ENCODE peak calls at places on chromosomes 12 and 14, in eight cellular contexts. K, L, V, U, T, Z, B and P are unnamed samples.

GRCh38 chr14:69152181-69152943 is 557 bp downstream of the DCAF5 start:
- DNase-seq in B (no peak), U (peak), V (peak), L (no peak), K (no peak), Z (peak), T (no peak), P (peak)

GRCh38 chr12:56338643-56339422 is at the start of gene IL23A:
- DNase-seq in K (no peak), U (peak), L (peak), Z (peak), V (no peak), B (no peak), T (no peak), P (peak)

GRCh38 chr12:74334770-74335169 is 202.9 kb upstream of the ATXN7L3B start:
- DNase-seq in T (no peak), B (no peak), K (no peak), U (peak), L (peak), Z (no peak), V (peak), P (peak)

GRCh38 chr14:96754162-96754844 is 42.9 kb upstream of the VRK1 start:
- DNase-seq in K (no peak), V (no peak), U (no peak), Z (no peak), B (no peak), L (peak), T (no peak), P (no peak)

GRCh38 chr12:60173213-60174170 is 577.7 kb downstream of the SLC16A7 start:
- DNase-seq in T (no peak), U (no peak), K (no peak), B (no peak), Z (no peak), L (no peak), V (no peak), P (no peak)

GRCh38 chr12:13343380-13343779 is 146.9 kb downstream of the EMP1 start:
- DNase-seq in U (no peak), Z (no peak), B (no peak), T (no peak), K (no peak), V (no peak), L (peak), P (peak)

GRCh38 chr14:94028450-94028826 is 2.3 kb downstream of the OTUB2 start:
- DNase-seq in B (no peak), Z (no peak), K (no peak), U (peak), L (peak), T (peak), V (no peak), P (peak)

GRCh38 chr14:21846227-21846885 is 172.7 kb upstream of the OR4E1 start:
- DNase-seq in T (no peak), L (no peak), V (no peak), Z (no peak), B (no peak), U (no peak), K (no peak), P (peak)

GRCh38 chr12:790608-791007 is 38.2 kb downstream of the WNK1 start:
- DNase-seq in V (no peak), L (no peak), U (no peak), Z (no peak), T (no peak), B (no peak), K (no peak), P (no peak)

GRCh38 chr12:52182456-52182855 is 9.4 kb downstream of the KRT80 start:
- DNase-seq in K (no peak), B (no peak), V (no peak), L (no peak), U (no peak), Z (no peak), T (no peak), P (no peak)

GRCh38 chr14:104206281-104206904 is 68.0 kb downstream of the KIF26A start:
- DNase-seq in B (no peak), L (no peak), V (no peak), K (no peak), U (no peak), Z (no peak), T (no peak), P (no peak)

GRCh38 chr14:32004300-32004699 is 72.8 kb upstream of the ARHGAP5 start:
- DNase-seq in B (peak), T (no peak), K (no peak), L (peak), V (peak), Z (no peak), U (peak), P (peak)

GRCh38 chr12:53596920-53597363 is 29.2 kb downstream of the ATF7 start:
- DNase-seq in K (no peak), U (peak), B (no peak), V (peak), T (no peak), L (no peak), Z (no peak), P (no peak)

GRCh38 chr12:48937170-48937569 is 11.9 kb upstream of the FKBP11 start:
- DNase-seq in B (no peak), T (no peak), V (no peak), K (no peak), U (no peak), Z (no peak), L (no peak), P (no peak)

GRCh38 chr12:54385251-54385914 is 850 bp upstream of the ZNF385A start:
- DNase-seq in L (no peak), B (no peak), K (no peak), Z (no peak), U (no peak), T (no peak), V (no peak), P (no peak)

GRCh38 chr14:71086571-71086970 is 179.3 kb downstream of the PCNX1 start:
- DNase-seq in B (no peak), V (no peak), K (no peak), U (no peak), L (no peak), Z (no peak), T (no peak), P (no peak)

GRCh38 chr14:69828879-69829278 is 31.8 kb upstream of the SLC10A1 start:
- DNase-seq in Z (no peak), K (no peak), U (no peak), L (no peak), T (no peak), V (no peak), B (no peak), P (no peak)

GRCh38 chr12:62969695-62970094 is 34.7 kb upstream of the PPM1H start:
- DNase-seq in Z (no peak), T (no peak), U (no peak), K (no peak), L (no peak), V (no peak), B (no peak), P (no peak)

GRCh38 chr14:61589691-61590521 is 105.4 kb upstream of the HIF1A start:
- DNase-seq in L (no peak), U (no peak), T (no peak), K (no peak), B (no peak), Z (no peak), V (no peak), P (no peak)

GRCh38 chr14:71448431-71449315 is 483.6 kb upstream of the RGS6 start:
- DNase-seq in K (no peak), L (no peak), T (no peak), B (no peak), U (no peak), V (no peak), Z (no peak), P (no peak)

GRCh38 chr12:117272690-117273089 is 82.4 kb upstream of the FBXO21 start:
- DNase-seq in K (no peak), V (no peak), L (no peak), U (no peak), B (no peak), Z (no peak), T (no peak), P (no peak)

GRCh38 chr14:70086685-70087379 is 101.9 kb downstream of the SLC8A3 start:
- DNase-seq in K (no peak), T (no peak), Z (no peak), U (peak), B (no peak), L (peak), V (peak), P (peak)

GRCh38 chr12:11580125-11580751 is 69.2 kb upstream of the ETV6 start:
- DNase-seq in V (peak), U (peak), T (no peak), Z (peak), B (peak), K (peak), L (peak), P (peak)

GRCh38 chr14:62914025-62914424 is 131.2 kb downstream of the KCNH5 start:
- DNase-seq in Z (no peak), L (peak), V (peak), T (no peak), U (peak), K (no peak), B (no peak), P (peak)

GRCh38 chr12:116687888-116688287 is 50.0 kb downstream of the SPRING1 start:
- DNase-seq in B (no peak), K (no peak), L (no peak), V (no peak), T (no peak), Z (no peak), U (no peak), P (no peak)

GRCh38 chr12:86194721-86195120 is 61.5 kb downstream of the MGAT4C start:
- DNase-seq in V (no peak), K (no peak), B (no peak), U (no peak), L (no peak), Z (no peak), T (no peak), P (no peak)

GRCh38 chr14:77882098-77882497 is 82.2 kb downstream of the ADCK1 start:
- DNase-seq in Z (no peak), U (no peak), L (no peak), K (no peak), T (no peak), B (no peak), V (no peak), P (peak)
- H3K4me3 ChIP-seq in Z (no peak), U (no peak), L (no peak), K (no peak), T (no peak), B (no peak), V (no peak), P (no peak)

GRCh38 chr12:106416273-106416672 is 58.7 kb downstream of the POLR3B start:
- DNase-seq in K (no peak), U (peak), V (no peak), L (no peak), T (no peak), B (no peak), Z (no peak), P (peak)

GRCh38 chr12:106418970-106419369 is 61.4 kb downstream of the POLR3B start:
- DNase-seq in K (no peak), L (no peak), U (no peak), B (no peak), T (no peak), Z (no peak), V (no peak), P (no peak)

GRCh38 chr12:106415134-106415533 is 57.6 kb downstream of the POLR3B start:
- DNase-seq in B (no peak), V (no peak), T (no peak), Z (no peak), K (no peak), U (peak), L (peak), P (peak)

GRCh38 chr12:106423291-106423690 is 65.7 kb downstream of the POLR3B start:
- DNase-seq in B (no peak), V (no peak), Z (no peak), T (no peak), K (no peak), L (no peak), U (no peak), P (no peak)

GRCh38 chr12:106417926-106418910 is 60.7 kb downstream of the POLR3B start:
- DNase-seq in T (no peak), V (peak), Z (no peak), L (peak), U (peak), B (no peak), K (no peak), P (peak)
- TF ChIP-seq CTCF in T (no peak), V (no peak), Z (no peak), L (no peak), U (no peak), B (no peak), K (no peak), P (no peak)

DNA sequence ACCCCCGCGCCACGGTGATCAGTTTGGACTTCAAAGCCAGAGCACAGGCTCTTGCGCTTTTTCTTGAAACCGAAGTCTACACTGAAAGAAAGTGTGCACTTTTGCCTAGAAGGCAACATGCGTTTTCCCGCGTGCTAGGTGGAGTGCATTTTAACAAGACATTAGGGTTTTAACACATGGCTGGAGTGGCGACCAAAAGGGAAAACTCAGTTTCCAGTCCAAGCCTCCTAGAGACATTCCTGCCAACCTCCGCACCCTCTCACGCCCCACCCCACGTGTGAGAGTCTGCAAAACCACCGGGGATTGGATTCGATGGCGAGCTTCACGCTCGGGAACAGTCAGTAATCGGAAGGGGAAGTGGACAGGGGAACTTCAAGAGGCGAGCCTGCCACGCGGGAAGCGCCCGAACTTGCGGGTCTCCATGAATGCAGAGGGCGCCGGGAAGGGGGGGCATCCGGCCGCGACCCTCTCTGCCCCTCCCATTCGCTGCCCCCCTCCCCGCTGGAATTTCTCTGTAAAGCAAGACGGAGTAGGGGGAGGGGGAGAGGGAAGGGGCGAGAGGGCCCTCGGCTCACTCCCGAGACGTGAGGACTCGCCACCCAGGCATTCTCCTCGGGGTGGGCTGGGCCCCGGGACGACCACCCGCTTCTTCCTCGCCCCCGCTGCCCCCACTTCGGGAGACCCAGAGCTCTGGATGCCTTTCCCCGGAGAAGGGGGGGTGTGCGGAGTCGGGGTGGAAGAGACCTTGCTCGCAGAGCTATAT is 2.7 kb upstream of the CCND2 start:
- DNase-seq in L (peak), B (peak), V (peak), T (no peak), U (no peak), Z (no peak), K (peak), P (peak)
- H3K4me3 ChIP-seq in L (peak), B (peak), V (peak), T (no peak), U (peak), Z (peak), K (peak), P (peak)

DNA sequence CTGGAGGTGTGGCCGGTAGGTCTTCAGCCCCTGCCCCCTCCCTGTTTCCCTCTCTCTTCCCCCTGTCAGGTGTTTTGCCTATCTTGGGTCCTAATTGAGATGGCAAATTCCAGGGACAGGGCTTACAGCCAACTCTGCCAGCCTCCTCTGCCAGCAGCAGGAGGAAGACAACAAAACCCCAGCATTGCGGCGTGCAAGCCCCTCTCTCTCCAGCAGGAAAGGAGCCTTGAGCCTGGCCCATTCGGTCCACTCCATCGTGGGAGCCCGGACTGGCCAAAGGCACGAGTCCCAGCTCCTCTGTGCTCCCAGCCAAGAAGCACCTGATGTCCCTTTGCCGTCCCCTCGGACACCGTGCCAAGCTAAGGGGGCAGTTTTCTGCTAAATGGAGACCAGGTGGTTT is 56.9 kb upstream of the LHX5 start:
- DNase-seq in K (no peak), U (no peak), B (no peak), V (no peak), T (no peak), Z (no peak), L (no peak), P (no peak)
- TF ChIP-seq CTCF in K (no peak), U (no peak), B (no peak), V (no peak), T (no peak), Z (no peak), L (no peak), P (no peak)